ENCODE peak calls at places on chromosomes 16 and 17, in eight cellular contexts. P is CD8-positive, alpha-beta T cell; A is fibroblast of pulmonary artery; T is progenitor cell of endocrine pancreas; R is BJ; V is keratinocyte; D is cardiac muscle cell; Z is cardiac fibroblast. X is an unnamed sample.

GRCh38 chr17:77769215-77769614 is 189.3 kb upstream of the TNRC6C start:
- DNase-seq in T (no peak), V (no peak), P (no peak), D (no peak), Z (no peak), A (no peak), R (no peak), X (no peak)

GRCh38 chr17:36209575-36209974 is 1.3 kb upstream of the CCL4L2 start:
- DNase-seq in D (no peak), T (no peak), P (no peak), V (no peak), A (no peak), Z (no peak), R (no peak), X (no peak)

GRCh38 chr16:73396556-73396955 is 348.6 kb upstream of the ZFHX3 start:
- DNase-seq in V (no peak), Z (no peak), D (no peak), T (no peak), A (no peak), R (no peak), P (no peak), X (no peak)

GRCh38 chr17:51144266-51145022 is 8.9 kb upstream of the NME1 start:
- DNase-seq in A (no peak), T (no peak), R (no peak), D (no peak), P (no peak), V (no peak), Z (no peak), X (no peak)

GRCh38 chr16:58506241-58507194 is 6.6 kb downstream of the NDRG4 start:
- DNase-seq in R (no peak), T (no peak), D (no peak), A (no peak), P (no peak), Z (no peak), V (no peak), X (no peak)

GRCh38 chr17:35912942-35913341 is 17.6 kb downstream of the RDM1 start:
- DNase-seq in D (no peak), V (no peak), R (no peak), T (no peak), A (no peak), Z (no peak), P (no peak), X (no peak)

GRCh38 chr17:11241611-11242226 is 706 bp downstream of the SHISA6 start:
- DNase-seq in D (no peak), A (no peak), V (no peak), T (no peak), P (no peak), Z (no peak), R (no peak), X (no peak)

GRCh38 chr17:61833536-61834203 is 29.7 kb downstream of the BRIP1 start:
- DNase-seq in D (no peak), R (peak), A (peak), V (peak), Z (peak), P (no peak), T (no peak), X (peak)

GRCh38 chr17:15269690-15270089 is 4.6 kb upstream of the PMP22 start:
- DNase-seq in V (no peak), R (no peak), A (peak), P (no peak), Z (no peak), T (no peak), D (no peak), X (no peak)

GRCh38 chr17:37671813-37672544 is 28.7 kb upstream of the DDX52 start:
- DNase-seq in A (peak), R (peak), T (no peak), V (peak), Z (peak), D (no peak), P (no peak), X (peak)

GRCh38 chr16:25785361-25785760 is 93.6 kb downstream of the HS3ST4 start:
- DNase-seq in R (no peak), A (no peak), T (no peak), D (no peak), V (no peak), Z (no peak), P (no peak), X (no peak)

GRCh38 chr16:4288148-4288921 is 15.5 kb upstream of the TFAP4 start:
- DNase-seq in T (peak), D (peak), R (no peak), Z (peak), A (peak), V (no peak), P (peak), X (no peak)

GRCh38 chr17:58574025-58574424 is 59.6 kb upstream of the MTMR4 start:
- DNase-seq in T (no peak), R (no peak), P (no peak), V (no peak), Z (no peak), D (no peak), A (no peak), X (no peak)

GRCh38 chr17:58575511-58575910 is 61.1 kb upstream of the MTMR4 start:
- DNase-seq in D (no peak), V (peak), T (no peak), P (no peak), A (peak), R (peak), Z (peak), X (no peak)

GRCh38 chr17:58572846-58573245 is 58.4 kb upstream of the MTMR4 start:
- DNase-seq in A (no peak), R (no peak), Z (no peak), T (no peak), P (no peak), D (no peak), V (no peak), X (no peak)

GRCh38 chr17:58576679-58577367 is 62.4 kb upstream of the MTMR4 start:
- DNase-seq in A (peak), P (no peak), T (no peak), Z (peak), D (no peak), V (peak), R (no peak), X (no peak)

DNA sequence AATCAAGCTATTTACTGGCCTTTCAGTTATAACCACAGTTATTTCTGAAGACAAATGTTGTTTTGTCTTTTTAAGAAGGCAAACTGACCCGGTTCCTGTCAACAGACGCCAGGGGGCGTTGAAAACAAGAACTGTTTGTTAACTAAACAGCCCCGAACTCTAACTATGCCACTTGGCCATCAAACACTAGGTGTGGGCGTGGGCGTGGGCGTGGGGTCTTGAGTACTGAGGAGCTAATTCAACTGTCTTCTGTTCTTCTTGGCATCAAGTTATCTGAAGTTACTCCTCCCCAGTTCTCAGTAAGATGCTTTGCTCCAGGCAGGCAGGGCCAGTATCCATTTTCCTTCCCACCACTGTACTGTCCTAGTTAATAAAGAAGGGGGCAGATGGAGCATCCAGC is 63.3 kb upstream of the MTMR4 start:
- DNase-seq in P (peak), A (peak), V (no peak), T (peak), Z (peak), R (no peak), D (peak), X (peak)
- TF ChIP-seq CTCF in P (peak), A (peak), V (peak), T (peak), Z (peak), R (peak), D (peak), X (peak)

GRCh38 chr17:17348872-17349723 is 45.9 kb downstream of the NT5M start:
- DNase-seq in A (no peak), V (no peak), Z (no peak), P (no peak), T (no peak), D (no peak), R (no peak), X (no peak)

GRCh38 chr17:17349724-17350106 is 46.5 kb downstream of the NT5M start:
- DNase-seq in A (no peak), P (no peak), T (no peak), V (no peak), Z (no peak), D (no peak), R (no peak), X (no peak)

GRCh38 chr17:17351356-17351891 is 48.3 kb downstream of the NT5M start:
- DNase-seq in P (no peak), R (no peak), Z (no peak), D (no peak), T (no peak), A (no peak), V (no peak), X (no peak)

GRCh38 chr17:17351901-17352781 is 49.0 kb downstream of the NT5M start:
- DNase-seq in A (peak), V (no peak), P (no peak), T (no peak), Z (peak), R (no peak), D (no peak), X (no peak)

GRCh38 chr17:17350491-17351355 is 47.5 kb downstream of the NT5M start:
- DNase-seq in A (peak), D (peak), T (no peak), V (no peak), R (no peak), Z (peak), P (no peak), X (no peak)
- TF ChIP-seq CTCF in A (no peak), D (no peak), T (no peak), V (no peak), R (peak), Z (no peak), P (no peak), X (no peak)

DNA sequence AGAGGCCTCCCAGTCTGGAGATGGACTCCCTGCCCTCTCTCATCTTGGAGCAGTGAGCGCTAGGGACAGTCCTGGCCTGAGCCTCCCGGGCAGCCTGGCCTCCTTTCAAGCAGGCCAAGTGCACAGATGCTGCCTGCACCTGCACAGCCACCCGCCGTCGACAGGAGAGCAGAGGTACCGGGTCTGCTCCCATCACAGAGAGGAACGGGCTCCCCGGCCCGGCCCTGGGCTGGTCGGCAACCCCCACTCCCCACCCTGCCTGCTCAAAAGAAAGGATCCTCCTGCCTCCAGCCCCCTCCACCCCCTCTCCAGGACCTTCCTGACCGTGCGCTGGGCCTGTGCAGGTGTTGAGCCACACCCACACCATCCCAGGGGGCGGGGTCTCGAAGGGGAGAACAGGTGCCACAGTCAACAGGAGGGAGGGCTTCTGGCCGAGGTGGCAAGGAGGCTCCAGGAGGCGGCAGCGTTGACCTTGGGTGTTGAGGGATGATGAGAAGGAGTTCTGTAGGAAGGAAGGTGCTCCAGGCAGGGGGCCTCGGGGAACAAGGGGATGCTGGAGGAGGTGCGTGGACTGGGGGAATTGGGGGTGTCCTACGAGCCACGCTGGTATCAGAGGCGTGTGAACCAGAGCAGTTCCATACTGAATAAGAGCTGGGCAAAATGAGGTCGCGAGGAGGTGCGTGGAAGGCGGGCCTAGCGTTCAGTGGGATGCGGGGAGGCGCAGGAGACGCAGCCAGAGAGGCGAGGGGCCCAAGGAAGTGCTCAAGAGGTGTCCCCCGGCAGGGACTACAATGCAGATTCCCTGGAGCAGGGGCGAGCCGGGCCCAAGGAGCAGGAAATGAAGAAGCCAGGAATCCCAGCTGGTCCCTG is 967 bp upstream of the CDH15 start:
- DNase-seq in D (no peak), Z (no peak), A (no peak), V (no peak), R (no peak), T (peak), P (no peak), X (no peak)
- TF ChIP-seq CTCF in D (no peak), Z (no peak), A (no peak), V (peak), R (no peak), T (no peak), P (no peak), X (no peak)

DNA sequence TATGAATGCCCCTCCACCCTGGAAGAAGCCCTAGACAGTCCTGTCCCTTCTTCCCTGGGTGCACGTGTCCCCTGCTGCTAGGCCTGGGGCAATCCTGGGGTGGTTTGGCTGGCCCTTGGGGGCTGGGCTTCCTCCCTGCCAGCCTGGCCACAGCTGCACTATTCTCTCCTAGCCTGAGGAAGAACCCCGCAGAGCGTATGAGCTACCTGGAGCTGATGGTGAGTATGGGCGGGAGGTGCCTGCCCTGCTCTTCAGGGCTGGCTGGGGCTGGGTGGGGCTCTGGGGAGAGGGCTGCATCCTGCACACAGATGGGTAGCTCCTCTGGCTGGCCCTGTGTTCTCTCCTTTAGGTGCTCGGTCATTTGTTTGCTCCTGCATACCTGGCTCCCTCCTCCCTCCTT is 28.8 kb downstream of the MAP2K3 start:
- DNase-seq in D (no peak), T (no peak), A (no peak), Z (no peak), P (no peak), R (no peak), V (no peak), X (no peak)
- TF ChIP-seq CTCF in D (no peak), T (no peak), A (no peak), Z (no peak), P (no peak), R (no peak), V (no peak), X (no peak)

GRCh38 chr17:21351366-21352065 is 24.6 kb upstream of the KCNJ12 start:
- DNase-seq in T (no peak), R (no peak), Z (no peak), P (no peak), D (no peak), V (no peak), A (no peak), X (no peak)
- TF ChIP-seq CTCF in T (no peak), R (no peak), Z (no peak), P (no peak), D (no peak), V (no peak), A (no peak), X (no peak)

GRCh38 chr17:42027540-42027889 is 7.6 kb downstream of the NKIRAS2 start:
- DNase-seq in T (no peak), D (no peak), R (no peak), V (no peak), A (no peak), Z (no peak), P (no peak), X (no peak)

GRCh38 chr17:42027961-42028790 is 8.3 kb downstream of the NKIRAS2 start:
- DNase-seq in V (no peak), T (no peak), A (peak), P (no peak), Z (peak), R (no peak), D (peak), X (no peak)

GRCh38 chr17:42026821-42027539 is 7.1 kb downstream of the NKIRAS2 start:
- DNase-seq in V (no peak), A (no peak), D (no peak), P (no peak), T (no peak), R (no peak), Z (no peak), X (no peak)

GRCh38 chr17:42023524-42024349 is 3.8 kb downstream of the NKIRAS2 start:
- DNase-seq in V (no peak), D (no peak), R (no peak), T (no peak), P (no peak), A (peak), Z (no peak), X (no peak)

DNA sequence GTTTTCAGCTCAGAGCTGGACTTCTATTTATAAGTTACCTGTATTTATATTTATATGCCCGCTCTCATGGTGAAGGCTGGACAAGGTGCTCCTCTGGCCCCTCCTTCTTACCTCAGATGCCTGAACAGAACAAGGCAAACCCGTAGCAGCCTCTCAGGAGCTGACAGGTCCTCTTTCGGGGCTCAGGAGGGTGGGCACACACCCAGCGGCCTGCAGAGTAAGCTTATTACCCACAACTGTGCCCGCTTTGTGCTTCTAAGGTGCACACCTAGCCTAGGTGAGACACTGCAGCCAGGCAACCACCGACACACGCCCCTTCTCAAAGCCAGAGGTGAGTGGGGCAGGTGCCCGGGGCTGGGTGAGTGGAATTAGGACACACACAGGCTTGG is 5.3 kb downstream of the NKIRAS2 start:
- DNase-seq in A (no peak), T (no peak), Z (no peak), R (no peak), P (no peak), D (no peak), V (no peak), X (no peak)
- TF ChIP-seq CTCF in A (no peak), T (no peak), Z (no peak), R (no peak), P (peak), D (no peak), V (no peak), X (no peak)

DNA sequence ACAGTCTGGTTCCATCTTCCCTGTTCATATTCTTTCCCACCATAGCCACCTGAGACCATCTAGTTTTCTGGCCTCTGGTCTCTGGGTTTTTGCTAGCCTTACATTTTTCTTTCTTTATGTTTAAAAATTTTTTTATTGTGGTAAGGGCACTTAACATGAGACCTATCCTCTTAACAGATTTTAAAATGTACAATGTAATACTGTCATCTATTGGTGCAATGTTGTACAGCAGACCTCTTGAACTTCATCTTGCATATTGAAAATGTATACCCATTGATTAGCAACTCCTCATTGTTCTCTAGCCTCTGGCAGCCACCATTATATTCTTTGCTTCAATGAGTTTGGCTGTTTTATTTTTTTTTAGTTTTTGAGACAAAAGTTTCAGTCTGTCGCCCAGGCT is 39.2 kb downstream of the ITGAM start:
- DNase-seq in Z (no peak), D (no peak), A (peak), R (no peak), T (no peak), V (no peak), P (no peak), X (no peak)
- TF ChIP-seq CTCF in Z (no peak), D (no peak), A (peak), R (no peak), T (peak), V (no peak), P (no peak), X (no peak)

GRCh38 chr17:45398800-45399199 is 33.9 kb downstream of the ARHGAP27 start:
- DNase-seq in R (no peak), Z (no peak), A (no peak), D (no peak), V (no peak), T (no peak), P (no peak), X (no peak)
- TF ChIP-seq CTCF in R (no peak), Z (no peak), A (no peak), D (no peak), V (no peak), T (no peak), P (no peak), X (no peak)

GRCh38 chr17:57739402-57740224 is 5.5 kb downstream of the CCDC182 start:
- DNase-seq in Z (peak), V (no peak), P (no peak), D (peak), R (no peak), A (peak), T (no peak), X (no peak)
- TF ChIP-seq CTCF in Z (peak), V (peak), P (no peak), D (peak), R (peak), A (peak), T (peak), X (no peak)

GRCh38 chr17:27539794-27540193 is 83.5 kb downstream of the KSR1 start:
- DNase-seq in Z (no peak), R (no peak), V (no peak), A (no peak), P (no peak), T (no peak), D (no peak), X (no peak)

GRCh38 chr17:27541326-27542023 is 85.2 kb downstream of the KSR1 start:
- DNase-seq in R (no peak), V (no peak), D (no peak), Z (no peak), T (no peak), A (no peak), P (no peak), X (no peak)

GRCh38 chr17:27539152-27539551 is 82.9 kb downstream of the KSR1 start:
- DNase-seq in R (no peak), T (no peak), V (no peak), A (no peak), Z (no peak), D (no peak), P (no peak), X (no peak)

GRCh38 chr17:27538156-27538955 is 82.1 kb downstream of the KSR1 start:
- DNase-seq in V (no peak), D (no peak), T (no peak), Z (no peak), R (no peak), A (no peak), P (no peak), X (no peak)

GRCh38 chr17:27540300-27541105 is 84.3 kb downstream of the KSR1 start:
- DNase-seq in A (peak), R (peak), Z (peak), P (no peak), T (no peak), D (no peak), V (no peak), X (peak)
- TF ChIP-seq CTCF in A (no peak), R (no peak), Z (no peak), P (no peak), T (no peak), D (no peak), V (no peak), X (no peak)